ENCODE peak calls at places on chromosomes 2 and 18, in five cellular contexts. R, K, E, J and V are unnamed samples.

GRCh38 chr18:14974576-14974975 is 226.6 kb downstream of the ANKRD30B start:
- DNase-seq in R (peak; percentile 29), K (no peak), E (no peak), J (no peak), V (no peak)

GRCh38 chr2:217972490-217972889 is 30.3 kb downstream of the TNS1 start:
- DNase-seq in R (no peak), K (no peak), E (no peak), J (no peak), V (no peak)

GRCh38 chr18:12041561-12041960 is 52.1 kb upstream of the ANKRD62 start:
- DNase-seq in R (peak; percentile 79), K (no peak), E (no peak), J (peak; percentile 90), V (no peak)

GRCh38 chr2:214830794-214831346 is 21.4 kb upstream of the BARD1 start:
- DNase-seq in R (no peak), K (peak; percentile 18), E (no peak), J (no peak), V (no peak)

GRCh38 chr2:42072349-42073118 is 24.7 kb downstream of the PKDCC start:
- DNase-seq in R (peak; percentile 54), K (no peak), E (no peak), J (no peak), V (peak; percentile 65)

GRCh38 chr18:48375150-48375790 is 33.9 kb downstream of the ZBTB7C start:
- DNase-seq in R (no peak), K (no peak), E (no peak), J (no peak), V (no peak)

GRCh38 chr18:36181386-36181785 is 5.9 kb upstream of the MOCOS start:
- DNase-seq in R (no peak), K (no peak), E (no peak), J (no peak), V (no peak)

GRCh38 chr2:118371500-118371899 is 283.2 kb downstream of the INSIG2 start:
- DNase-seq in R (peak; percentile 76), K (peak; percentile 43), E (peak; percentile 23), J (peak; percentile 15), V (peak; percentile 70)

GRCh38 chr2:182594286-182594685 is 121.8 kb upstream of the DNAJC10 start:
- DNase-seq in R (peak; percentile 35), K (no peak), E (no peak), J (peak; percentile 30), V (no peak)

GRCh38 chr18:53911200-53911599 is 313.3 kb downstream of the MBD2 start:
- DNase-seq in R (no peak), K (no peak), E (no peak), J (no peak), V (no peak)

GRCh38 chr2:74815955-74816354 is 18.0 kb upstream of the HK2 start:
- DNase-seq in R (no peak), K (no peak), E (no peak), J (no peak), V (no peak)

GRCh38 chr2:18922276-18922675 is 332.9 kb upstream of the NT5C1B start:
- DNase-seq in R (peak; percentile 83), K (no peak), E (no peak), J (peak; percentile 52), V (no peak)

GRCh38 chr2:64859208-64860161 is 129.7 kb upstream of the SLC1A4 start:
- DNase-seq in R (peak; percentile 98), K (peak; percentile 61), E (peak; percentile 87), J (peak; percentile 81), V (peak; percentile 49)

GRCh38 chr18:27600245-27600644 is 415.1 kb upstream of the CHST9 start:
- DNase-seq in R (no peak), K (no peak), E (no peak), J (no peak), V (no peak)

GRCh38 chr2:6970551-6970950 is 53.3 kb downstream of the RNF144A start:
- DNase-seq in R (no peak), K (no peak), E (no peak), J (no peak), V (no peak)

GRCh38 chr2:46703588-46703987 is 212.0 kb downstream of the MCFD2 start:
- DNase-seq in R (no peak), K (no peak), E (peak; percentile 28), J (no peak), V (no peak)

GRCh38 chr2:88099798-88100488 is 27.9 kb downstream of the FABP1 start:
- DNase-seq in R (peak; percentile 34), K (peak; percentile 85), E (no peak), J (no peak), V (no peak)

GRCh38 chr18:58615150-58616132 is 13.4 kb downstream of the ALPK2 start:
- DNase-seq in R (no peak), K (no peak), E (peak; percentile 60), J (no peak), V (no peak)

GRCh38 chr2:160703648-160704585 is 210.3 kb upstream of the RBMS1 start:
- DNase-seq in R (peak; percentile 61), K (no peak), E (peak; percentile 21), J (no peak), V (no peak)

GRCh38 chr2:38187416-38188127 is 111.6 kb upstream of the CYP1B1 start:
- DNase-seq in R (peak; percentile 95), K (no peak), E (no peak), J (peak; percentile 44), V (no peak)

GRCh38 chr2:141055526-141055925 is 1075.3 kb downstream of the LRP1B start:
- DNase-seq in R (peak; percentile 53), K (no peak), E (no peak), J (peak; percentile 67), V (no peak)

GRCh38 chr2:109098251-109098920 is 30.6 kb upstream of the SH3RF3 start:
- DNase-seq in R (no peak), K (no peak), E (no peak), J (no peak), V (no peak)

GRCh38 chr2:143161982-143162837 is 33.0 kb downstream of the ARHGAP15 start:
- DNase-seq in R (peak; percentile 38), K (peak; percentile 58), E (peak; percentile 18), J (peak; percentile 43), V (peak; percentile 37)

GRCh38 chr2:37190290-37190689 is 1.8 kb upstream of the SULT6B1 start:
- DNase-seq in R (no peak), K (no peak), E (no peak), J (no peak), V (no peak)

GRCh38 chr2:54599326-54599710 is 124.1 kb upstream of the EML6 start:
- DNase-seq in R (peak; percentile 20), K (no peak), E (no peak), J (no peak), V (no peak)

GRCh38 chr2:8307779-8308178 is 374.1 kb upstream of the ID2 start:
- DNase-seq in R (no peak), K (no peak), E (no peak), J (no peak), V (no peak)

GRCh38 chr2:207815254-207815653 is 45.5 kb upstream of the FZD5 start:
- DNase-seq in R (no peak), K (no peak), E (no peak), J (no peak), V (no peak)

GRCh38 chr2:138356178-138356577 is 145.4 kb upstream of the SPOPL start:
- DNase-seq in R (peak; percentile 77), K (no peak), E (no peak), J (peak; percentile 20), V (no peak)